ENCODE peak calls at places on chromosomes 5 and 9, in eight cellular contexts. Q is stimulated activated CD8-positive, alpha-beta memory T cell treated with anti-CD3 and anti-CD28 coated beads, Interleukin-7, amount 100 ng/mL, for 24 hours; L is fibroblast of pulmonary artery; W is effector memory CD8-positive, alpha-beta T cell; J is GM13977; T is GF-D8; U is T-helper 1 cell; B is H9. M is an unnamed sample.

GRCh38 chr9:137095664-137096517 is 9.1 kb downstream of the MAN1B1 start:
- DNase-seq in Q (peak; percentile 61), L (no peak), W (peak; percentile 83), J (peak; percentile 86), T (no peak), U (peak; percentile 79), B (no peak), M (peak; percentile 33)

GRCh38 chr5:113218906-113219517 is 215.8 kb downstream of the TSSK1B start:
- DNase-seq in Q (no peak), L (no peak), W (no peak), J (no peak), T (no peak), U (no peak), B (no peak), M (peak; percentile 54)

GRCh38 chr9:127022913-127023665 is 99.3 kb downstream of the ANGPTL2 start:
- DNase-seq in Q (no peak), L (no peak), W (no peak), J (no peak), T (no peak), U (no peak), B (no peak), M (no peak)

GRCh38 chr5:123511290-123511647 is 708 bp upstream of the CSNK1G3 start:
- DNase-seq in Q (no peak), L (peak; percentile 54), W (no peak), J (no peak), T (no peak), U (no peak), B (no peak), M (peak; percentile 10)

GRCh38 chr5:130077007-130077406 is 172.7 kb downstream of the CHSY3 start:
- DNase-seq in Q (no peak), L (no peak), W (no peak), J (no peak), T (no peak), U (no peak), B (no peak), M (no peak)

GRCh38 chr9:126722922-126723806 is 81.7 kb upstream of the ZBTB43 start:
- DNase-seq in Q (no peak), L (no peak), W (peak; percentile 64), J (peak; percentile 80), T (no peak), U (peak; percentile 74), B (peak; percentile 50), M (no peak)

GRCh38 chr5:132487841-132488555 is 2.6 kb downstream of the IRF1 start:
- DNase-seq in Q (no peak), L (no peak), W (no peak), J (no peak), T (no peak), U (no peak), B (peak; percentile 8), M (no peak)

GRCh38 chr9:20292002-20292401 is 330.3 kb downstream of the MLLT3 start:
- DNase-seq in Q (no peak), L (peak; percentile 44), W (no peak), J (no peak), T (no peak), U (no peak), B (no peak), M (peak; percentile 42)

GRCh38 chr5:77292026-77292757 is 81.7 kb downstream of the PDE8B start:
- DNase-seq in Q (no peak), L (no peak), W (no peak), J (no peak), T (no peak), U (no peak), B (no peak), M (no peak)

GRCh38 chr5:124748687-124749594 is 2.5 kb upstream of the ZNF608 start:
- DNase-seq in Q (no peak), L (peak; percentile 95), W (no peak), J (peak; percentile 80), T (no peak), U (no peak), B (peak; percentile 92), M (peak; percentile 93)

GRCh38 chr5:133779828-133780475 is 167.6 kb upstream of the FSTL4 start:
- DNase-seq in Q (no peak), L (no peak), W (no peak), J (no peak), T (no peak), U (no peak), B (peak; percentile 40), M (no peak)

GRCh38 chr9:128091144-128091543 is 23.1 kb downstream of the SLC25A25 start:
- DNase-seq in Q (no peak), L (peak; percentile 92), W (no peak), J (no peak), T (no peak), U (no peak), B (peak; percentile 91), M (no peak)

GRCh38 chr9:128384801-128385492 is 13.8 kb downstream of the URM1 start:
- DNase-seq in Q (no peak), L (no peak), W (no peak), J (no peak), T (no peak), U (no peak), B (no peak), M (no peak)

GRCh38 chr9:36729902-36730301 is 157.2 kb downstream of the MELK start:
- DNase-seq in Q (no peak), L (no peak), W (no peak), J (no peak), T (no peak), U (no peak), B (no peak), M (no peak)

GRCh38 chr9:88458716-88459115 is 70.5 kb downstream of the SPIN1 start:
- DNase-seq in Q (no peak), L (peak; percentile 66), W (no peak), J (no peak), T (no peak), U (no peak), B (no peak), M (no peak)

GRCh38 chr9:83440641-83441040 is 97.6 kb downstream of the FRMD3 start:
- DNase-seq in Q (no peak), L (no peak), W (no peak), J (no peak), T (no peak), U (no peak), B (no peak), M (no peak)

GRCh38 chr9:129408535-129409215 is 212.2 kb downstream of the C9orf50 start:
- DNase-seq in Q (no peak), L (no peak), W (no peak), J (no peak), T (no peak), U (no peak), B (no peak), M (no peak)

GRCh38 chr9:81562221-81563019 is 126.9 kb downstream of the TLE1 start:
- DNase-seq in Q (no peak), L (peak; percentile 86), W (no peak), J (no peak), T (no peak), U (no peak), B (no peak), M (peak; percentile 97)

GRCh38 chr9:93896496-93897033 is 58.6 kb downstream of the BARX1 start:
- DNase-seq in Q (no peak), L (no peak), W (no peak), J (peak; percentile 5), T (no peak), U (no peak), B (peak; percentile 5), M (no peak)

GRCh38 chr5:137385064-137385463 is 114.1 kb downstream of the SPOCK1 start:
- DNase-seq in Q (no peak), L (no peak), W (no peak), J (no peak), T (no peak), U (no peak), B (no peak), M (no peak)

GRCh38 chr5:159883522-159883950 is 32.7 kb upstream of the ADRA1B start:
- DNase-seq in Q (no peak), L (peak; percentile 74), W (no peak), J (no peak), T (no peak), U (no peak), B (no peak), M (no peak)